ENCODE peak calls at places on chromosomes 4 and X, in four cellular contexts. H, N, I and P are unnamed samples.

GRCh38 chr4:2830632-2831610 is 12.7 kb upstream of the ADD1 start:
- DNase-seq in H (no peak), N (no peak), I (no peak), P (no peak)

GRCh38 chrX:2627272-2627867 is 63.7 kb upstream of the CD99 start:
- DNase-seq in H (no peak), N (peak; percentile 72), I (peak; percentile 15), P (peak; percentile 71)

GRCh38 chrX:18146954-18147353 is 73.7 kb downstream of the BEND2 start:
- DNase-seq in H (no peak), N (peak; percentile 17), I (peak; percentile 22), P (peak; percentile 1)

GRCh38 chr4:115187136-115187535 is 73.7 kb upstream of the NDST4 start:
- DNase-seq in H (no peak), N (no peak), I (no peak), P (no peak)

GRCh38 chrX:39149761-39150160 is 348.5 kb downstream of the MID1IP1 start:
- DNase-seq in H (no peak), N (peak; percentile 71), I (peak; percentile 44), P (peak; percentile 3)

GRCh38 chrX:133337250-133337649 is 78.0 kb downstream of the GPC4 start:
- DNase-seq in H (no peak), N (no peak), I (no peak), P (no peak)

GRCh38 chr4:21012851-21013331 is 312.6 kb downstream of the PACRGL start:
- DNase-seq in H (no peak), N (no peak), I (no peak), P (no peak)

GRCh38 chr4:54794033-54794432 is 136.3 kb downstream of the KIT start:
- DNase-seq in H (no peak), N (no peak), I (no peak), P (no peak)

GRCh38 chrX:9327747-9328145 is 137.1 kb upstream of the TBL1X start:
- DNase-seq in H (no peak), N (no peak), I (no peak), P (no peak)

GRCh38 chr4:188297873-188298272 is 158.6 kb downstream of the TRIML1 start:
- DNase-seq in H (no peak), N (no peak), I (no peak), P (no peak)

GRCh38 chr4:28916585-28916984 is 1803.6 kb upstream of the PCDH7 start:
- DNase-seq in H (no peak), N (no peak), I (no peak), P (no peak)

GRCh38 chrX:137427813-137428212 is 138.1 kb upstream of the ZIC3 start:
- DNase-seq in H (no peak), N (no peak), I (no peak), P (no peak)

GRCh38 chr4:6727081-6727942 is 11.3 kb downstream of the BLOC1S4 start:
- DNase-seq in H (no peak), N (no peak), I (peak; percentile 4), P (no peak)

GRCh38 chr4:105305019-105305836 is 158.6 kb downstream of the TET2 start:
- DNase-seq in H (peak; percentile 50), N (no peak), I (no peak), P (no peak)

GRCh38 chr4:105304085-105304484 is 157.4 kb downstream of the TET2 start:
- DNase-seq in H (no peak), N (no peak), I (no peak), P (no peak)

GRCh38 chr4:105306820-105307219 is 160.1 kb downstream of the TET2 start:
- DNase-seq in H (no peak), N (no peak), I (no peak), P (no peak)

GRCh38 chr4:105306158-105306781 is 159.6 kb downstream of the TET2 start:
- DNase-seq in H (peak; percentile 91), N (no peak), I (no peak), P (no peak)
- TF ChIP-seq NR2C2 in H (no peak), N (no peak), I (no peak), P (no peak)

GRCh38 chr4:126697748-126698147 is 935.0 kb upstream of the INTU start:
- DNase-seq in H (no peak), N (no peak), I (no peak), P (no peak)
- TF ChIP-seq NR2C2 in H (no peak), N (no peak), I (no peak), P (no peak)

GRCh38 chrX:65522739-65523372 is 11.7 kb downstream of the LAS1L start:
- DNase-seq in H (no peak), N (no peak), I (no peak), P (no peak)
- TF ChIP-seq NR2C2 in H (no peak), N (no peak), I (no peak), P (no peak)

GRCh38 chr4:126888968-126889367 is 743.8 kb upstream of the INTU start:
- DNase-seq in H (no peak), N (no peak), I (no peak), P (no peak)
- TF ChIP-seq NR2C2 in H (no peak), N (no peak), I (no peak), P (no peak)

DNA sequence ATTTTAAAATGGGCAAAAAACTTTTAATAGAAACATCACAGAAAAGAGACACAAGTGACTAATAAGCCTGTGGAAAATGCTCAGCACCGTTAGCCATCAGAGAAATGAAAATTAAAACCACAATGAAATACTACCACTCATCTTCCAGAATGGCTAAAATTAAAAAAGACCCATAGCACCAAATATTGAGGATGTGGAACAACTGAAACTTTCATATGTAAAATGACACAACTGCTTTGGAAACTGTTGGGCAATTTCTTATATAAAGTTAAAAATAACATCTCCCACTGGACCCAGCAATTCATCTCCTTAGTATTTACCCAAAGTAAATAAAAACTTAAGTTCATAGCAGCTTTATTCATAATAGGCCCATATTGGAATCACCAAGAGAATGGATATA is 94.2 kb downstream of the TENM3 start:
- DNase-seq in H (no peak), N (no peak), I (no peak), P (no peak)
- TF ChIP-seq NR2C2 in H (no peak), N (no peak), I (no peak), P (no peak)

GRCh38 chrX:53599781-53600396 is 86.6 kb downstream of the HUWE1 start:
- DNase-seq in H (no peak), N (no peak), I (no peak), P (no peak)
- TF ChIP-seq NR2C2 in H (no peak), N (no peak), I (no peak), P (no peak)

GRCh38 chrX:56728321-56728720 is 722 bp upstream of the NBDY start:
- DNase-seq in H (no peak), N (no peak), I (no peak), P (no peak)
- TF ChIP-seq NR2C2 in H (no peak), N (no peak), I (no peak), P (no peak)

DNA sequence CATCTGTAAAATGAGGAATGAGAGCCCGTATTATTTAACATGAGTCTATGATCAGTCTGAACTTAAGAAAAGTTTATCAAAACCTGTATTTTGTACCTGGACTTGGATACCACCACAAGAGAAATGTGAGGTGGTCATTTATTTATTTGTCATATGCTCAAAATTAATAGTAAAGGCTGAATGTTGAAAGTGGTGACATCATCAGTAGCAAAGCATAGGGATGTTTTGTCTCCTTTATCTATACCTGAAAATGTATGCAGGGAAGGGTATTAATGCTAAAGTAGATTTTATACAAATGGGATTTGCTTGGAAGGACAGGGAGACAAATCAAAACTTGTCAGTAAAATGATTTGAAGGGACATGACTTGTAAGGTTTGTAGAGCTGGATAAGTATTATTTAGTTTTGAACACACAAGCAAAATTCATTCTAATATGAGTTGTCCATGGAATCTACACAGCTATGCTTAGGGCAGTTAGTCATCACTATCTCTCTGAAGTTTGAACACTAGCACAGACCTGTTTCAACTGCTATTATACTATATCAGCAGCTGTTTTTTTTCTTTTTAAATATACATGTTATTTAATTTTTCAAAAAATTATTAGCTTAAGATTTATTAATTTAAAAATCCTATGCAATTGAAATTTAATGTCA is 52.4 kb upstream of the GUCY1A1 start:
- DNase-seq in H (no peak), N (no peak), I (no peak), P (no peak)
- TF ChIP-seq NR2C2 in H (no peak), N (no peak), I (no peak), P (no peak)

GRCh38 chr4:82623284-82623683 is 61.5 kb upstream of the TMEM150C start:
- DNase-seq in H (no peak), N (no peak), I (no peak), P (no peak)
- TF ChIP-seq NR2C2 in H (no peak), N (no peak), I (no peak), P (no peak)

DNA sequence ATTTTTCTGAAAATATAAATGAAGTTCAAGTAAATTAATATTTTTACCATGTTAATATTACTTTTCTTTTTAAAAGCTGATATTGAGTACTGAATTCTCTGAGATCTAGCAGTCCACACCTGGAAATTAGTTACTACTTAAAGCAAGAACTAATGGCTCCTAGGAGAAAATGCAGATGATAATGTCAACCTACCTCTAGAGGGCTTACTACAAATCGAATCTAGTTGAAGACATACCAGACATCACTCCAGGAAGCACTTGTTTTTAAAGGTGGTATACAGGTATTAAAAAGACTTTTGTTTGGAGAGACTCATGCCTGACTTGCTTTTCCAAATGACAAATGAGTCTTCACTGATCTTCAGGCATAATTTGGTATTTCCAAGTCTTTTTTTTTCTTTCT is 516.4 kb upstream of the BOD1L1 start:
- DNase-seq in H (no peak), N (no peak), I (no peak), P (no peak)
- TF ChIP-seq NR2C2 in H (no peak), N (no peak), I (no peak), P (no peak)